ENCODE peak calls at places on chromosomes 4 and X, in five cellular contexts. Y is GM12878, G is tibial nerve, U is K562, V is sigmoid colon. Q is an unnamed sample. For H3K36me3 and H3K4me1, the result is how much of the 10 kb centered on the place peaks cover.

GRCh38 chr4:42150653-42151567 is 1.5 kb downstream of the BEND4 start:
- DNase-seq in Y (no peak), G (no peak), U (no peak), V (no peak), Q (no peak)

GRCh38 chr4:134024251-134024650 is 177.3 kb downstream of the PABPC4L start:
- DNase-seq in Y (no peak), G (no peak), U (no peak), V (no peak), Q (no peak)

GRCh38 chr4:173793937-173794510 is 264.0 kb upstream of the HAND2 start:
- DNase-seq in Y (no peak), G (no peak), U (no peak), V (no peak), Q (no peak)

GRCh38 chr4:87073570-87074470 is 139.0 kb downstream of the AFF1 start:
- DNase-seq in Y (peak), G (peak), U (no peak), V (peak), Q (no peak)

GRCh38 chr4:168723020-168723419 is 226.2 kb downstream of the PALLD start:
- DNase-seq in Y (no peak), G (peak), U (no peak), V (no peak), Q (no peak)

GRCh38 chrX:145817666-145818521 is at the start of gene SLITRK2:
- DNase-seq in Y (no peak), G (no peak), U (no peak), V (no peak), Q (no peak)

GRCh38 chr4:13541720-13542576 is 2.4 kb downstream of the NKX3-2 start:
- DNase-seq in Y (no peak), G (no peak), U (no peak), V (peak), Q (peak)

GRCh38 chr4:66741081-66741480 is 804.2 kb downstream of the CENPC start:
- DNase-seq in Y (no peak), G (no peak), U (no peak), V (no peak), Q (no peak)

GRCh38 chrX:97446298-97446882 is 562.7 kb downstream of the RPA4 start:
- DNase-seq in Y (no peak), G (no peak), U (no peak), V (no peak), Q (no peak)

GRCh38 chrX:20066968-20067708 is 49.6 kb downstream of the MAP7D2 start:
- DNase-seq in Y (no peak), G (peak), U (peak), V (no peak), Q (no peak)

GRCh38 chr4:89221175-89221867 is 86.3 kb downstream of the GPRIN3 start:
- DNase-seq in Y (no peak), G (no peak), U (no peak), V (no peak), Q (no peak)

GRCh38 chr4:159108124-159108523 is 5.2 kb downstream of the RAPGEF2 start:
- DNase-seq in Y (no peak), G (no peak), U (no peak), V (no peak), Q (no peak)

GRCh38 chr4:70158576-70158975 is 4.5 kb downstream of the PRR27 start:
- DNase-seq in Y (no peak), G (no peak), U (no peak), V (no peak), Q (no peak)

GRCh38 chr4:57077550-57078311 is 32.5 kb downstream of the IGFBP7 start:
- DNase-seq in Y (no peak), G (no peak), U (no peak), V (no peak), Q (no peak)

GRCh38 chr4:168831919-168832745 is 177.9 kb downstream of the CBR4 start:
- DNase-seq in Y (no peak), G (peak), U (peak), V (peak), Q (peak)

GRCh38 chr4:151685303-151685702 is 75.5 kb downstream of the GATB start:
- DNase-seq in Y (no peak), G (no peak), U (no peak), V (no peak), Q (no peak)

GRCh38 chr4:185932491-185932890 is 120.5 kb upstream of the SORBS2 start:
- DNase-seq in Y (no peak), G (no peak), U (no peak), V (no peak), Q (peak)

GRCh38 chr4:1265351-1265750 is 16.4 kb upstream of the CTBP1 start:
- DNase-seq in Y (no peak), G (no peak), U (no peak), V (no peak), Q (no peak)

GRCh38 chr4:55125087-55125721 is at the start of gene KDR:
- DNase-seq in Y (no peak), G (no peak), U (peak), V (no peak), Q (no peak)

GRCh38 chrX:24207826-24208225 is 58.3 kb downstream of the ZFX start:
- DNase-seq in Y (no peak), G (no peak), U (no peak), V (no peak), Q (no peak)

GRCh38 chr4:53010320-53010719 is 148.2 kb downstream of the RASL11B start:
- DNase-seq in Y (no peak), G (peak), U (no peak), V (peak), Q (no peak)

GRCh38 chr4:7389719-7390118 is 45.0 kb downstream of the PSAPL1 start:
- DNase-seq in Y (no peak), G (no peak), U (no peak), V (peak), Q (no peak)

GRCh38 chr4:83704786-83705185 is 168.9 kb downstream of the GPAT3 start:
- DNase-seq in Y (no peak), G (no peak), U (no peak), V (no peak), Q (no peak)

GRCh38 chrX:38583185-38583584 is 21.8 kb downstream of the TSPAN7 start:
- DNase-seq in Y (no peak), G (no peak), U (no peak), V (no peak), Q (no peak)

GRCh38 chrX:26442340-26442739 is 226.4 kb downstream of the MAGEB5 start:
- DNase-seq in Y (no peak), G (peak), U (no peak), V (no peak), Q (no peak)

GRCh38 chrX:117985241-117985640 is 131.4 kb downstream of the KLHL13 start:
- DNase-seq in Y (no peak), G (no peak), U (no peak), V (no peak), Q (no peak)

GRCh38 chr4:15327311-15328298 is 100.2 kb upstream of the C1QTNF7 start:
- DNase-seq in Y (no peak), G (peak), U (no peak), V (no peak), Q (no peak)

GRCh38 chrX:121598356-121598755 is 550.9 kb downstream of the GLUD2 start:
- DNase-seq in Y (no peak), G (no peak), U (no peak), V (no peak), Q (no peak)

GRCh38 chr4:173538903-173539445 is 8.9 kb upstream of the HAND2 start:
- DNase-seq in Y (no peak), G (no peak), U (no peak), V (peak), Q (no peak)

GRCh38 chrX:10022580-10023245 is 55.6 kb downstream of the CLDN34 start:
- DNase-seq in Y (no peak), G (no peak), U (no peak), V (peak), Q (no peak)

GRCh38 chr4:36128689-36129088 is 115.6 kb downstream of the ARAP2 start:
- DNase-seq in Y (no peak), G (no peak), U (no peak), V (no peak), Q (no peak)

GRCh38 chr4:84579410-84579791 is 3.5 kb upstream of the CDS1 start:
- DNase-seq in Y (no peak), G (no peak), U (no peak), V (no peak), Q (no peak)

GRCh38 chrX:119654112-119654531 is 38.8 kb downstream of the SEPTIN6 start:
- DNase-seq in Y (no peak), G (peak), U (no peak), V (peak), Q (no peak)

GRCh38 chr4:1726146-1726934 is 5.0 kb downstream of the TACC3 start:
- DNase-seq in Y (peak), G (peak), U (peak), V (peak), Q (peak)

GRCh38 chr4:179325181-179325580 is 1882.9 kb upstream of the AGA start:
- DNase-seq in Y (no peak), G (no peak), U (no peak), V (no peak), Q (no peak)

GRCh38 chr4:137614491-137614890 is 82.2 kb upstream of the PCDH18 start:
- DNase-seq in Y (no peak), G (no peak), U (no peak), V (no peak), Q (no peak)

GRCh38 chrX:153620576-153620975 is 21.6 kb upstream of the CCNQ start:
- DNase-seq in Y (no peak), G (no peak), U (no peak), V (no peak), Q (no peak)

GRCh38 chr4:169999923-170000322 is 26.3 kb downstream of the MFAP3L start:
- DNase-seq in Y (no peak), G (no peak), U (no peak), V (no peak), Q (no peak)

GRCh38 chr4:118842055-118842454 is 6.1 kb upstream of the SEC24D start:
- DNase-seq in Y (no peak), G (no peak), U (no peak), V (no peak), Q (no peak)

GRCh38 chr4:73080789-73081188 is 11.3 kb upstream of the COX18 start:
- DNase-seq in Y (no peak), G (no peak), U (no peak), V (no peak), Q (no peak)
- H3K36me3 ChIP-seq in Y (under half), G (half or more), U (half or more), V (under half), Q (half or more)

GRCh38 chr4:79898055-79898454 is 175.0 kb downstream of the ANTXR2 start:
- DNase-seq in Y (no peak), G (no peak), U (no peak), V (no peak), Q (no peak)
- TF ChIP-seq EP300 in Y (no peak), G (no peak), U (no peak), V (no peak), Q (no peak)

GRCh38 chr4:127618427-127618826 is 14.3 kb upstream of the INTU start:
- DNase-seq in Y (no peak), G (no peak), U (no peak), V (no peak), Q (no peak)

GRCh38 chr4:127622621-127622922 is 10.2 kb upstream of the INTU start:
- DNase-seq in Y (no peak), G (no peak), U (no peak), V (no peak), Q (no peak)

DNA sequence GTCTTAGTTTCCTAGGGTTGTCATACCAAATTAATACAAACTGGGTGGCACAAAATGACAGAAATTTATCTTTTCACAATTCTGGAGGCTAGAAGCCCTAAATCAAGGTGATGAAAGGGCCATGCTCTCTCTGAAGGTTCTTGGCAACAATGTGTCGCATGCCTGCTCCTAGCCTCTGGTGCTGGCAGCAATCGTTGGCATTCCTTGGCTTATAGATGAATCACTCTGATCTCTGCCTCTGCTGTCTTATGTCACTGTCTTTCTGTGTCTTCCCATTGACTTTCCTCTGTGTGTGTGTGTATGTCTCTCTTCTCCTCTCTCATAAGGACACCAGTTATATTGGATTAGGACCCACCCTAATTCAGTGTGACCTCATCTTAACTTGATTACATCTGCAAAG is 15.9 kb upstream of the INTU start:
- DNase-seq in Y (no peak), G (no peak), U (no peak), V (no peak), Q (no peak)
- H3K4me1 ChIP-seq in Y (under half), G (under half), U (under half), V (under half), Q (under half)

GRCh38 chrX:362937-363620 is 23.6 kb downstream of the PPP2R3B start:
- DNase-seq in Y (no peak), G (no peak), U (no peak), V (no peak), Q (no peak)

GRCh38 chrX:360496-361150 is 26.1 kb downstream of the PPP2R3B start:
- DNase-seq in Y (no peak), G (no peak), U (no peak), V (no peak), Q (no peak)

GRCh38 chrX:363621-364375 is 22.9 kb downstream of the PPP2R3B start:
- DNase-seq in Y (no peak), G (no peak), U (no peak), V (no peak), Q (no peak)

GRCh38 chrX:361231-362145 is 25.2 kb downstream of the PPP2R3B start:
- DNase-seq in Y (no peak), G (no peak), U (no peak), V (no peak), Q (no peak)

DNA sequence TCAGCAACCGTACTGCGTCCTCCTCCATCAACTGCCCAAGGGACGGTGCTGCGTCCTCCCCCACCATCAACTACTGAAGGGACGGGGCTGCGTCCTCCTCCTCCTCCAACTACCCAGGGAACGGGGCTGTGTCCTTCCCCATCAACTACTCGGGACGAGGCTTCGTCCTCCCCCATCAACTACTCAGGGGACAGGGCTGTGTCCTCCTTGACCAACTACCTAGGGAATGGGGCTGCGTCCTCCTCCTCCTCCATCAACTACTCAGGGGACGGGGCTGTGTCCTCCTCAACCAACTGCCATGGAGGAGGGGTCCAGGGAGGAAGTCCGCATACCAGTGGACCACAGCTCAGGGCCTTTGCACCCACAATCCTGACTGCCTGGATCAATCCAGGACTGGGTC is 24.4 kb downstream of the PPP2R3B start:
- DNase-seq in Y (no peak), G (no peak), U (no peak), V (no peak), Q (no peak)
- H3K36me3 ChIP-seq in Y (under half), G (under half), U (under half), V (under half), Q (under half)

DNA sequence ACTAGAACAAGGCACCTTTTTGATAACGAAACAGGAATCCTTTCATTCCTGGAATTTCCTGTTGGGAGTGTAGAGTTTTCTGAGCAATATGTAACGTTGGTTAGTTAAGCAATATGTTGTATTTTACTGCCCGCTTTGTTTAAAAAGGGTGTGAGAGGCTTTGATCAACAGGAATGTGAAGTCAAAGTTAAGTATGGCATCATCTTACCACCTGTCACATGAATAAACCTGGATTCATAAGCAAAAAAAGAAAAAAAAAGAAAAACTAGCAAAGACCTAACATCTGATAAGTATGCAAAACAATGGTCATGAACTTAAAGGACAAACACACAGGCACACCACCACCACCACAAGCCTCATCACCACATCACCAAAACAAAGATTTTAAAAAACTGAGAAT is 7.1 kb upstream of the CXCL5 start:
- DNase-seq in Y (no peak), G (no peak), U (no peak), V (no peak), Q (no peak)
- TF ChIP-seq EP300 in Y (no peak), G (no peak), U (no peak), V (no peak), Q (no peak)

DNA sequence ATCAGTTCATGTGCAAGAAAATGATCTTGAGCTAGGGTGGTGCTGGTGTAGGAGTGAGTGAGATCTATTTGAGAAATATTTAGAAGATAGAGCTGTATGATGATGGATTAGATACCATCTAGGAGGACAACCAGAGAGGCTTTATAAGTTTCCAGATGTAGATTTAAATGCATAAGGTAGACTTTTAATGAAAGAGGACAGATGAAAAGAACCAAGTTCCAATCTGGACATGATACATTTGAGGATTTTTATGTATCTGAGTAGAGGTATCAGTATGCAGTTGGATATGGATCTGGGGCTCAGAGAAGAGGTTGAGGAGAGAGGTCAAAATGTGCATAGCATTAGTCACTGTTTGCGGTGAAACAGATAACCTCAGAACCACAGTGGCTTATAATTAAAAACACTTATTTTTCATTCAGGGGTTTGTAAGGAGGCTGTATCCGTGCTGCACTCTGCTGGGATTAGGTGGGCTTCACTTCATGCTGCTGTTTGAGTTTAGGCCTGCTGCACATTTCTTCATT is 348.7 kb downstream of the BMPR1B start:
- DNase-seq in Y (no peak), G (no peak), U (no peak), V (no peak), Q (no peak)
- H3K4me1 ChIP-seq in Y (under half), G (under half), U (under half), V (under half), Q (under half)

Q was measured in esophagus muscularis mucosa.